ENCODE peak calls at places on chromosomes 1 and 21, in eight cellular contexts. P, D, F, X, N, T, J and K are unnamed samples.

GRCh38 chr1:26697978-26698849 is 2.4 kb downstream of the ARID1A start:
- DNase-seq in P (peak), D (peak), F (peak), X (peak), N (peak), T (peak), J (peak), K (peak)

GRCh38 chr21:43921979-43922945 is 57.2 kb downstream of the AGPAT3 start:
- DNase-seq in P (no peak), D (peak), F (no peak), X (no peak), N (peak), T (peak), J (peak), K (no peak)

GRCh38 chr1:66993076-66993475 is 60.9 kb downstream of the SLC35D1 start:
- DNase-seq in P (no peak), D (no peak), F (no peak), X (no peak), N (no peak), T (no peak), J (no peak), K (no peak)

GRCh38 chr1:113536182-113536780 is 146.0 kb downstream of the MAGI3 start:
- DNase-seq in P (peak), D (no peak), F (no peak), X (no peak), N (no peak), T (no peak), J (peak), K (no peak)

GRCh38 chr21:37974081-37974480 is 57.8 kb upstream of the KCNJ6 start:
- DNase-seq in P (no peak), D (no peak), F (no peak), X (no peak), N (no peak), T (no peak), J (peak), K (no peak)

GRCh38 chr1:239987103-239987745 is 104.5 kb upstream of the FMN2 start:
- DNase-seq in P (peak), D (peak), F (no peak), X (peak), N (no peak), T (peak), J (peak), K (no peak)

GRCh38 chr1:116573388-116574100 is 2.7 kb upstream of the CD58 start:
- DNase-seq in P (peak), D (no peak), F (no peak), X (no peak), N (no peak), T (no peak), J (peak), K (no peak)

GRCh38 chr1:107895403-107896181 is 69.4 kb downstream of the VAV3 start:
- DNase-seq in P (no peak), D (no peak), F (no peak), X (no peak), N (no peak), T (no peak), J (no peak), K (peak)

GRCh38 chr1:211258310-211258755 is 833 bp upstream of the RCOR3 start:
- DNase-seq in P (peak), D (peak), F (peak), X (peak), N (peak), T (peak), J (peak), K (peak)

GRCh38 chr21:44437371-44437695 is 18.0 kb upstream of the LRRC3 start:
- DNase-seq in P (no peak), D (no peak), F (no peak), X (no peak), N (no peak), T (no peak), J (no peak), K (no peak)

GRCh38 chr1:184028854-184029623 is 8.5 kb downstream of the COLGALT2 start:
- DNase-seq in P (no peak), D (peak), F (no peak), X (peak), N (no peak), T (no peak), J (no peak), K (no peak)

GRCh38 chr1:115041654-115042053 is 12.0 kb downstream of the TSHB start:
- DNase-seq in P (peak), D (no peak), F (no peak), X (no peak), N (no peak), T (no peak), J (no peak), K (no peak)

GRCh38 chr1:99975569-99975968 is 5.8 kb downstream of the SLC35A3 start:
- DNase-seq in P (no peak), D (no peak), F (no peak), X (no peak), N (no peak), T (no peak), J (no peak), K (no peak)

GRCh38 chr1:230153655-230154296 is 86.7 kb downstream of the GALNT2 start:
- DNase-seq in P (peak), D (peak), F (no peak), X (no peak), N (no peak), T (no peak), J (peak), K (no peak)

GRCh38 chr1:45834689-45835088 is 31.3 kb downstream of the MAST2 start:
- DNase-seq in P (no peak), D (no peak), F (no peak), X (no peak), N (no peak), T (no peak), J (no peak), K (no peak)

GRCh38 chr21:41460578-41461527 is 34.8 kb downstream of the MX1 start:
- DNase-seq in P (peak), D (peak), F (peak), X (peak), N (peak), T (peak), J (peak), K (peak)

GRCh38 chr1:79660127-79660526 is 653.6 kb upstream of the ADGRL4 start:
- DNase-seq in P (no peak), D (no peak), F (no peak), X (no peak), N (no peak), T (no peak), J (no peak), K (no peak)

GRCh38 chr1:30083800-30084464 is 639.5 kb downstream of the MATN1 start:
- DNase-seq in P (peak), D (no peak), F (peak), X (peak), N (no peak), T (no peak), J (peak), K (no peak)

GRCh38 chr1:246690100-246690499 is 34.1 kb upstream of the SCCPDH start:
- DNase-seq in P (no peak), D (no peak), F (no peak), X (no peak), N (no peak), T (no peak), J (no peak), K (no peak)

GRCh38 chr1:3819626-3820245 is 23.4 kb upstream of the LRRC47 start:
- DNase-seq in P (no peak), D (no peak), F (no peak), X (no peak), N (no peak), T (peak), J (no peak), K (no peak)

GRCh38 chr1:246779561-246780175 is 55.5 kb downstream of the SCCPDH start:
- DNase-seq in P (no peak), D (no peak), F (no peak), X (peak), N (no peak), T (no peak), J (no peak), K (no peak)

GRCh38 chr1:190084552-190084951 is 393.1 kb downstream of the BRINP3 start:
- DNase-seq in P (no peak), D (peak), F (no peak), X (no peak), N (no peak), T (no peak), J (no peak), K (no peak)

GRCh38 chr1:161162052-161162451 is 2.8 kb downstream of the USP21 start:
- DNase-seq in P (no peak), D (no peak), F (no peak), X (no peak), N (no peak), T (no peak), J (no peak), K (no peak)

GRCh38 chr1:23848673-23849616 is 19.1 kb downstream of the FUCA1 start:
- DNase-seq in P (no peak), D (no peak), F (no peak), X (peak), N (no peak), T (no peak), J (no peak), K (no peak)

GRCh38 chr1:8430476-8430875 is 112.6 kb downstream of the SLC45A1 start:
- DNase-seq in P (no peak), D (no peak), F (no peak), X (no peak), N (no peak), T (no peak), J (no peak), K (no peak)

GRCh38 chr1:200438911-200439310 is 29.1 kb upstream of the ZNF281 start:
- DNase-seq in P (peak), D (no peak), F (no peak), X (no peak), N (no peak), T (no peak), J (peak), K (no peak)

GRCh38 chr1:164695956-164696665 is 137.1 kb downstream of the PBX1 start:
- DNase-seq in P (peak), D (no peak), F (peak), X (no peak), N (no peak), T (no peak), J (peak), K (no peak)

GRCh38 chr1:33971913-33972312 is 108.0 kb downstream of the HMGB4 start:
- DNase-seq in P (no peak), D (no peak), F (no peak), X (no peak), N (no peak), T (no peak), J (no peak), K (no peak)

GRCh38 chr1:234879157-234880080 is 249.2 kb downstream of the TOMM20 start:
- DNase-seq in P (no peak), D (no peak), F (no peak), X (no peak), N (no peak), T (no peak), J (no peak), K (no peak)

GRCh38 chr21:34830386-34831140 is 161.8 kb downstream of the CLIC6 start:
- DNase-seq in P (no peak), D (no peak), F (no peak), X (no peak), N (no peak), T (no peak), J (no peak), K (no peak)

GRCh38 chr1:26482921-26483320 is 10.7 kb downstream of the HMGN2 start:
- DNase-seq in P (peak), D (no peak), F (no peak), X (no peak), N (no peak), T (no peak), J (peak), K (no peak)

GRCh38 chr1:88877382-88877825 is 14.0 kb downstream of the GTF2B start:
- DNase-seq in P (peak), D (no peak), F (no peak), X (no peak), N (no peak), T (no peak), J (peak), K (no peak)

GRCh38 chr1:63073530-63074306 is 248.6 kb upstream of the FOXD3 start:
- DNase-seq in P (no peak), D (peak), F (no peak), X (no peak), N (peak), T (no peak), J (no peak), K (no peak)
- TF ChIP-seq CTCF in P (no peak), D (no peak), F (no peak), X (no peak), N (no peak), T (peak), J (no peak), K (no peak)

GRCh38 chr1:41933106-41933505 is 14.4 kb upstream of the HIVEP3 start:
- DNase-seq in P (no peak), D (no peak), F (no peak), X (no peak), N (no peak), T (no peak), J (no peak), K (no peak)

GRCh38 chr1:41931578-41931977 is 12.9 kb upstream of the HIVEP3 start:
- DNase-seq in P (no peak), D (no peak), F (no peak), X (no peak), N (no peak), T (no peak), J (no peak), K (no peak)

GRCh38 chr1:41935226-41935625 is 16.5 kb upstream of the HIVEP3 start:
- DNase-seq in P (peak), D (no peak), F (peak), X (no peak), N (no peak), T (no peak), J (peak), K (no peak)

GRCh38 chr1:41939194-41939593 is 20.5 kb upstream of the HIVEP3 start:
- DNase-seq in P (no peak), D (no peak), F (no peak), X (no peak), N (no peak), T (no peak), J (no peak), K (no peak)

GRCh38 chr1:41936107-41936506 is 17.4 kb upstream of the HIVEP3 start:
- DNase-seq in P (peak), D (no peak), F (no peak), X (no peak), N (no peak), T (no peak), J (peak), K (no peak)
- TF ChIP-seq CTCF in P (peak), D (no peak), F (no peak), X (no peak), N (no peak), T (no peak), J (no peak), K (no peak)

DNA sequence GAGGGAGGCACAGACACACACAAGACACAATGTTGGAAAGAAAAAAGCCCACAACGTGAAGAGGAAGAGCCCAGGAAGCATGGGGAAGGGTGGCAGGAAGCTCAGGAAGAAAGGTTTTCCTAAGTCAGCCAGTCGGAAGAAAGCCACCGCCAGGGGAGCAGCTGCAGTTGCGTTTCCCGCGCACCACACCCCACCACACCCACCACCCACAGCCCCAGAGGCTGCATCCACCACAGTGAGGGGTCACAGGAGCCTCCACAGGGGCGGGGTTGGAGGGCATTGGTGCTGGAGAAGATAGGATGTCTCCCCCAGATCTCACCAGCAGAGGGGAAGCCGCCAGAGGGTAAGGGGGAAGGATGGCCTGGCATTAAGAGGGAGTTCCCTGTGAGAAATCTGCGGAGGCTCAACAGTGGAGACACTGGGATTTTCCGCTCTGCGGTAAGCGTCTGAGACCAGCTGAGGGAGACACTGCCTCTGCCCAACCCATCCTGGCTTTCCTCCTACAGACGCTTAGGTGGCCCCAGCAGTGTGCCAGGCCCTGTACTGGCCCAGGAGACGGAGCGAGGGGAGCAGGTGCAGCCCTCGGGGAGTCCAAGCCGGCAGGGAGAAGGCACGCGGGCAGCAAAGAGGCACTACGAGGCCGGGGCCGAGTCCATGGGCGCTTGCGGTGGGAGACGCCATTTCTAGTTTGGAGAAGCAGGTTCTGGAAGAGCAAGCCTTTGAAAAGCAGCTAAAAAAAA is 19.8 kb downstream of the PGLYRP3 start:
- DNase-seq in P (no peak), D (no peak), F (no peak), X (no peak), N (no peak), T (no peak), J (no peak), K (no peak)
- TF ChIP-seq CTCF in P (no peak), D (no peak), F (no peak), X (no peak), N (no peak), T (no peak), J (no peak), K (no peak)

GRCh38 chr21:30257773-30258172 is 25.0 kb downstream of the KRTAP24-1 start:
- DNase-seq in P (peak), D (no peak), F (peak), X (no peak), N (no peak), T (no peak), J (no peak), K (no peak)
- TF ChIP-seq CTCF in P (no peak), D (peak), F (peak), X (no peak), N (no peak), T (peak), J (no peak), K (no peak)

GRCh38 chr1:37338658-37339057 is 135.7 kb upstream of the ZC3H12A start:
- DNase-seq in P (no peak), D (peak), F (no peak), X (no peak), N (no peak), T (no peak), J (no peak), K (no peak)

GRCh38 chr1:37347104-37347503 is 127.3 kb upstream of the ZC3H12A start:
- DNase-seq in P (no peak), D (no peak), F (no peak), X (no peak), N (no peak), T (no peak), J (no peak), K (no peak)

DNA sequence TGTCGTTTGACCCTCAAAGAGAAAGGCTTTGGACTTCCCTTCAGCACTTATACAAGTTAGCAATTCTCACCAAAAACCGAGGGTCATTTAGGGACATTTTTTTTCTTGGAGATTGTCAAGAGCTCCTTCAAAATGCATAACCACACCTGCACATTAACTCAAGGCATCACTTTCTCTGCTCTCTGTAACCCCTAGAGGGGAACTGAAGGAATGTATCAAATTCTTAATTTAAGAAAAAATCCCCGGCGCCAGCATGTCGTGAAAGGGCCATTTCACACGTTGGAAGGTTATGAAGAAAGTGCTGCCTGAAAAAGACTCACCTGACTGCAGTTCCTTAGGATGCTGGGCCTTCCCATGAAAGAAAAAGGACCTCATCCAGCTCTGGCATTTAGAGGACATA is 131.6 kb upstream of the ZC3H12A start:
- DNase-seq in P (no peak), D (no peak), F (no peak), X (no peak), N (no peak), T (no peak), J (no peak), K (no peak)
- TF ChIP-seq CTCF in P (no peak), D (no peak), F (no peak), X (no peak), N (no peak), T (no peak), J (no peak), K (no peak)